ENCODE peak calls at places on chromosome 13, in ten cellular contexts. T, N, O, Y, J, I, Z, B, W and K are unnamed samples.

GRCh38 chr13:64413529-64413928 is 2816.6 kb downstream of the PCDH9 start:
- DNase-seq in T (no peak), N (no peak), O (no peak), Y (no peak), J (no peak), I (no peak), Z (no peak), B (no peak), W (no peak), K (no peak)

GRCh38 chr13:80802946-80803345 is 462.0 kb upstream of the SPRY2 start:
- DNase-seq in T (no peak), N (no peak), O (no peak), Y (no peak), J (no peak), I (no peak), Z (no peak), B (no peak), W (no peak), K (no peak)

GRCh38 chr13:30318026-30318425 is 10.7 kb upstream of the KATNAL1 start:
- DNase-seq in T (no peak), N (peak; percentile 49), O (no peak), Y (no peak), J (no peak), I (no peak), Z (no peak), B (no peak), W (no peak), K (no peak)

GRCh38 chr13:38386421-38386820 is 36.8 kb downstream of the UFM1 start:
- DNase-seq in T (no peak), N (peak; percentile 12), O (no peak), Y (no peak), J (no peak), I (no peak), Z (no peak), B (no peak), W (no peak), K (peak; percentile 63)

GRCh38 chr13:94764576-94765321 is 52.4 kb upstream of the SOX21 start:
- DNase-seq in T (peak; percentile 1), N (no peak), O (no peak), Y (no peak), J (peak; percentile 9), I (no peak), Z (no peak), B (no peak), W (no peak), K (no peak)

GRCh38 chr13:74145249-74145970 is 11.2 kb upstream of the KLF12 start:
- DNase-seq in T (no peak), N (peak; percentile 64), O (no peak), Y (no peak), J (no peak), I (peak; percentile 14), Z (no peak), B (no peak), W (no peak), K (no peak)

GRCh38 chr13:30802501-30802900 is 67.2 kb downstream of the ALOX5AP start:
- DNase-seq in T (no peak), N (no peak), O (no peak), Y (no peak), J (no peak), I (no peak), Z (no peak), B (no peak), W (no peak), K (no peak)

GRCh38 chr13:73576291-73576690 is 517.5 kb downstream of the KLF5 start:
- DNase-seq in T (no peak), N (no peak), O (no peak), Y (no peak), J (no peak), I (no peak), Z (no peak), B (no peak), W (no peak), K (no peak)

GRCh38 chr13:43273362-43273761 is 250.0 kb downstream of the DNAJC15 start:
- DNase-seq in T (no peak), N (no peak), O (no peak), Y (no peak), J (no peak), I (no peak), Z (no peak), B (no peak), W (no peak), K (no peak)

GRCh38 chr13:20002766-20003165 is 44.2 kb downstream of the ZMYM2 start:
- DNase-seq in T (no peak), N (no peak), O (no peak), Y (no peak), J (no peak), I (no peak), Z (no peak), B (no peak), W (no peak), K (no peak)

GRCh38 chr13:26052136-26052736 is 420 bp upstream of the SHISA2 start:
- DNase-seq in T (no peak), N (no peak), O (no peak), Y (no peak), J (no peak), I (no peak), Z (no peak), B (no peak), W (no peak), K (no peak)

GRCh38 chr13:90365130-90365529 is 982.4 kb upstream of the MIR17HG start:
- DNase-seq in T (no peak), N (peak; percentile 67), O (no peak), Y (no peak), J (no peak), I (no peak), Z (no peak), B (no peak), W (no peak), K (no peak)

GRCh38 chr13:109101550-109102144 is 472.2 kb downstream of the MYO16 start:
- DNase-seq in T (no peak), N (no peak), O (no peak), Y (no peak), J (no peak), I (no peak), Z (no peak), B (no peak), W (no peak), K (no peak)

GRCh38 chr13:112249644-112250610 is 126.2 kb upstream of the SPACA7 start:
- DNase-seq in T (no peak), N (no peak), O (no peak), Y (no peak), J (no peak), I (no peak), Z (no peak), B (no peak), W (no peak), K (no peak)

GRCh38 chr13:80509264-80509663 is 168.3 kb upstream of the SPRY2 start:
- DNase-seq in T (no peak), N (no peak), O (no peak), Y (no peak), J (no peak), I (no peak), Z (no peak), B (no peak), W (no peak), K (no peak)

GRCh38 chr13:78194904-78195639 is 276.4 kb upstream of the EDNRB start:
- DNase-seq in T (no peak), N (no peak), O (no peak), Y (no peak), J (no peak), I (no peak), Z (no peak), B (no peak), W (no peak), K (no peak)

GRCh38 chr13:50898338-50898737 is 11.3 kb upstream of the RNASEH2B start:
- DNase-seq in T (no peak), N (no peak), O (peak; percentile 14), Y (no peak), J (no peak), I (no peak), Z (no peak), B (no peak), W (no peak), K (no peak)

GRCh38 chr13:101211261-101211660 is 205.0 kb downstream of the NALCN start:
- DNase-seq in T (no peak), N (peak; percentile 6), O (no peak), Y (peak; percentile 26), J (no peak), I (peak; percentile 12), Z (no peak), B (no peak), W (no peak), K (peak; percentile 8)

GRCh38 chr13:50584856-50585580 is 258.5 kb downstream of the DLEU7 start:
- DNase-seq in T (no peak), N (no peak), O (no peak), Y (no peak), J (no peak), I (no peak), Z (no peak), B (no peak), W (no peak), K (no peak)

GRCh38 chr13:114045113-114045735 is 71.3 kb upstream of the C13orf46 start:
- DNase-seq in T (no peak), N (no peak), O (no peak), Y (no peak), J (no peak), I (no peak), Z (no peak), B (no peak), W (no peak), K (no peak)

GRCh38 chr13:67754016-67754415 is 523.9 kb upstream of the PCDH9 start:
- DNase-seq in T (no peak), N (no peak), O (no peak), Y (no peak), J (no peak), I (no peak), Z (no peak), B (no peak), W (no peak), K (no peak)

GRCh38 chr13:28574617-28575142 is 79.8 kb upstream of the FLT1 start:
- DNase-seq in T (peak; percentile 65), N (peak; percentile 91), O (no peak), Y (peak; percentile 42), J (peak; percentile 50), I (peak; percentile 92), Z (peak; percentile 93), B (no peak), W (peak; percentile 4), K (peak; percentile 96)

GRCh38 chr13:90717451-90717936 is 630.0 kb upstream of the MIR17HG start:
- DNase-seq in T (no peak), N (peak; percentile 94), O (no peak), Y (no peak), J (no peak), I (peak; percentile 71), Z (no peak), B (no peak), W (no peak), K (peak; percentile 26)

GRCh38 chr13:31920301-31920818 is 111.2 kb upstream of the FRY start:
- DNase-seq in T (no peak), N (peak; percentile 31), O (peak; percentile 11), Y (no peak), J (no peak), I (no peak), Z (peak; percentile 58), B (no peak), W (no peak), K (no peak)